ENCODE peak calls at places on chromosomes 2 and 18, in four cellular contexts. H, Y, Z and S are unnamed samples.
A peak's percentile ranks its signal among the peaks of the same experiment; 100 is the strongest.

GRCh38 chr2:196750977-196751631 is 48.4 kb downstream of the GTF3C3 start:
- DNase-seq in H (peak; percentile 66), Y (peak; percentile 78), Z (peak; percentile 14), S (peak; percentile 5)

GRCh38 chr18:59268722-59269562 is 4.3 kb downstream of the RAX start:
- DNase-seq in H (no peak), Y (peak; percentile 37), Z (no peak), S (no peak)

GRCh38 chr2:24049485-24050021 is at the start of gene FKBP1B:
- DNase-seq in H (peak; percentile 77), Y (peak; percentile 55), Z (no peak), S (peak; percentile 60)

GRCh38 chr2:38444247-38444646 is 67.2 kb upstream of the ATL2 start:
- DNase-seq in H (no peak), Y (no peak), Z (no peak), S (no peak)

GRCh38 chr2:202102425-202103005 is 29.5 kb downstream of the KIAA2012 start:
- DNase-seq in H (no peak), Y (no peak), Z (no peak), S (no peak)

GRCh38 chr2:62412347-62412742 is 93.7 kb downstream of the TMEM17 start:
- DNase-seq in H (no peak), Y (no peak), Z (no peak), S (no peak)

GRCh38 chr2:99754215-99754614 is 264.4 kb upstream of the REV1 start:
- DNase-seq in H (no peak), Y (peak; percentile 43), Z (no peak), S (no peak)

GRCh38 chr2:232672581-232672980 is 24.6 kb upstream of the GIGYF2 start:
- DNase-seq in H (no peak), Y (no peak), Z (no peak), S (no peak)

GRCh38 chr2:31193806-31194205 is 23.5 kb downstream of the CAPN14 start:
- DNase-seq in H (no peak), Y (no peak), Z (no peak), S (no peak)

GRCh38 chr2:146412625-146413024 is 1432.2 kb upstream of the ACVR2A start:
- DNase-seq in H (no peak), Y (no peak), Z (no peak), S (no peak)

GRCh38 chr2:28665041-28665704 is 86.5 kb upstream of the PPP1CB start:
- DNase-seq in H (no peak), Y (peak; percentile 95), Z (no peak), S (no peak)

GRCh38 chr2:127064642-127065250 is 42.2 kb downstream of the BIN1 start:
- DNase-seq in H (peak; percentile 97), Y (peak; percentile 94), Z (peak; percentile 51), S (peak; percentile 30)

GRCh38 chr2:9112079-9112721 is 94.4 kb upstream of the ASAP2 start:
- DNase-seq in H (peak; percentile 82), Y (peak; percentile 85), Z (no peak), S (no peak)

GRCh38 chr2:146481629-146482028 is 1363.2 kb upstream of the ACVR2A start:
- DNase-seq in H (no peak), Y (peak; percentile 21), Z (no peak), S (no peak)

GRCh38 chr2:142175917-142176316 is 45.1 kb upstream of the LRP1B start:
- DNase-seq in H (peak; percentile 45), Y (no peak), Z (no peak), S (no peak)

GRCh38 chr2:49839818-49840217 is 685.5 kb upstream of the FSHR start:
- DNase-seq in H (no peak), Y (no peak), Z (no peak), S (no peak)

GRCh38 chr2:197215988-197216979 is 94.3 kb downstream of the ANKRD44 start:
- DNase-seq in H (no peak), Y (peak; percentile 42), Z (no peak), S (no peak)